ENCODE peak calls at places on chromosomes 1 and 21, in six cellular contexts. Z, P, T, S, D and A are unnamed samples.

GRCh38 chr1:153683853-153684252 is 5.4 kb downstream of the NPR1 start:
- DNase-seq in Z (no peak), P (no peak), T (no peak), S (peak), D (no peak), A (no peak)

GRCh38 chr1:182217071-182217470 is 155.6 kb upstream of the ZNF648 start:
- DNase-seq in Z (no peak), P (no peak), T (no peak), S (no peak), D (no peak), A (no peak)

GRCh38 chr1:234913771-234914170 is 214.9 kb downstream of the TOMM20 start:
- DNase-seq in Z (peak), P (no peak), T (no peak), S (no peak), D (no peak), A (no peak)

GRCh38 chr1:11417162-11417561 is 61.8 kb upstream of the DISP3 start:
- DNase-seq in Z (no peak), P (no peak), T (no peak), S (no peak), D (no peak), A (no peak)

GRCh38 chr1:205318231-205318991 is 3.1 kb downstream of the NUAK2 start:
- DNase-seq in Z (peak), P (no peak), T (no peak), S (no peak), D (peak), A (no peak)

GRCh38 chr1:183873642-183874041 is 68.7 kb downstream of the RGL1 start:
- DNase-seq in Z (no peak), P (peak), T (no peak), S (no peak), D (no peak), A (no peak)

GRCh38 chr1:230809205-230809990 is 58.9 kb downstream of the C1orf198 start:
- DNase-seq in Z (no peak), P (no peak), T (peak), S (no peak), D (no peak), A (no peak)

GRCh38 chr21:29674343-29674742 is 265.5 kb downstream of the GRIK1 start:
- DNase-seq in Z (no peak), P (no peak), T (no peak), S (no peak), D (no peak), A (no peak)

GRCh38 chr1:38915352-38915948 is 26.2 kb downstream of the RHBDL2 start:
- DNase-seq in Z (no peak), P (no peak), T (no peak), S (no peak), D (no peak), A (no peak)

GRCh38 chr1:209202826-209203439 is 380.6 kb upstream of the CAMK1G start:
- DNase-seq in Z (peak), P (peak), T (no peak), S (peak), D (no peak), A (peak)

GRCh38 chr1:21510885-21511578 is 1.8 kb downstream of the ALPL start:
- DNase-seq in Z (no peak), P (no peak), T (no peak), S (no peak), D (no peak), A (no peak)